ENCODE peak calls at places on chromosome 15, in four cellular contexts. One of them, this sample, is unnamed.

GRCh38 chr15:74205593-74205969 is 3.0 kb upstream of the STRA6 start:
- DNase-seq in erythroblast: no peak
- DNase-seq in CD8-positive, alpha-beta T cell: no peak
- DNase-seq in activated CD4-positive, alpha-beta T cell treated with anti-CD3 and anti-CD28 coated beads, Interleukin-2, amount 50 U/mL, for 48 hours: no peak
- DNase-seq in this sample: no peak

GRCh38 chr15:58224068-58224467 is 85.9 kb downstream of the AQP9 start:
- DNase-seq in CD8-positive, alpha-beta T cell: no peak
- DNase-seq in erythroblast: no peak
- DNase-seq in activated CD4-positive, alpha-beta T cell treated with anti-CD3 and anti-CD28 coated beads, Interleukin-2, amount 50 U/mL, for 48 hours: no peak
- DNase-seq in this sample: no peak

GRCh38 chr15:73711526-73711925 is 27.3 kb downstream of the CD276 start:
- DNase-seq in CD8-positive, alpha-beta T cell: no peak
- DNase-seq in activated CD4-positive, alpha-beta T cell treated with anti-CD3 and anti-CD28 coated beads, Interleukin-2, amount 50 U/mL, for 48 hours: no peak
- DNase-seq in erythroblast: no peak
- DNase-seq in this sample: peak

GRCh38 chr15:41858756-41859155 is 20.1 kb downstream of the PLA2G4B start:
- DNase-seq in CD8-positive, alpha-beta T cell: no peak
- DNase-seq in erythroblast: no peak
- DNase-seq in activated CD4-positive, alpha-beta T cell treated with anti-CD3 and anti-CD28 coated beads, Interleukin-2, amount 50 U/mL, for 48 hours: no peak
- DNase-seq in this sample: no peak

GRCh38 chr15:39084683-39085530 is 496.0 kb upstream of the THBS1 start:
- DNase-seq in CD8-positive, alpha-beta T cell: no peak
- DNase-seq in erythroblast: no peak
- DNase-seq in activated CD4-positive, alpha-beta T cell treated with anti-CD3 and anti-CD28 coated beads, Interleukin-2, amount 50 U/mL, for 48 hours: no peak
- DNase-seq in this sample: peak

GRCh38 chr15:38648116-38648843 is 83.7 kb upstream of the RASGRP1 start:
- DNase-seq in CD8-positive, alpha-beta T cell: no peak
- DNase-seq in activated CD4-positive, alpha-beta T cell treated with anti-CD3 and anti-CD28 coated beads, Interleukin-2, amount 50 U/mL, for 48 hours: no peak
- DNase-seq in erythroblast: no peak
- DNase-seq in this sample: no peak

GRCh38 chr15:39376371-39376909 is 204.4 kb upstream of the THBS1 start:
- DNase-seq in erythroblast: no peak
- DNase-seq in CD8-positive, alpha-beta T cell: no peak
- DNase-seq in activated CD4-positive, alpha-beta T cell treated with anti-CD3 and anti-CD28 coated beads, Interleukin-2, amount 50 U/mL, for 48 hours: no peak
- DNase-seq in this sample: no peak

GRCh38 chr15:50876989-50877360 is 31.5 kb upstream of the AP4E1 start:
- DNase-seq in activated CD4-positive, alpha-beta T cell treated with anti-CD3 and anti-CD28 coated beads, Interleukin-2, amount 50 U/mL, for 48 hours: peak
- DNase-seq in erythroblast: peak
- DNase-seq in CD8-positive, alpha-beta T cell: peak
- DNase-seq in this sample: peak

GRCh38 chr15:95192923-95193322 is 961.6 kb downstream of the MCTP2 start:
- DNase-seq in erythroblast: no peak
- DNase-seq in activated CD4-positive, alpha-beta T cell treated with anti-CD3 and anti-CD28 coated beads, Interleukin-2, amount 50 U/mL, for 48 hours: no peak
- DNase-seq in CD8-positive, alpha-beta T cell: no peak
- DNase-seq in this sample: no peak